ENCODE peak calls at places on chromosomes 16 and 17, in ten cellular contexts. One of them, this sample, is unnamed.

GRCh38 chr16:15031596-15031995 is 24.3 kb downstream of the NTAN1 start:
- DNase-seq in body of pancreas: no peak
- DNase-seq in fibroblast of pulmonary artery: no peak
- DNase-seq in Calu3: no peak
- DNase-seq in transverse colon: peak
- DNase-seq in endodermal cell: no peak
- DNase-seq in tibial artery: no peak
- DNase-seq in astrocyte of the spinal cord: no peak
- DNase-seq in GM23338: no peak
- DNase-seq in kidney: no peak
- DNase-seq in this sample: no peak

GRCh38 chr17:14308965-14309879 is 8.3 kb downstream of the HS3ST3B1 start:
- DNase-seq in body of pancreas: peak
- DNase-seq in fibroblast of pulmonary artery: peak
- DNase-seq in Calu3: peak
- DNase-seq in transverse colon: peak
- DNase-seq in endodermal cell: peak
- DNase-seq in tibial artery: peak
- DNase-seq in astrocyte of the spinal cord: peak
- DNase-seq in GM23338: peak
- DNase-seq in kidney: peak
- DNase-seq in this sample: peak

GRCh38 chr17:751269-752001 is 629 bp downstream of the GEMIN4 start:
- DNase-seq in body of pancreas: peak
- DNase-seq in fibroblast of pulmonary artery: peak
- DNase-seq in Calu3: peak
- DNase-seq in transverse colon: peak
- DNase-seq in endodermal cell: peak
- DNase-seq in tibial artery: no peak
- DNase-seq in astrocyte of the spinal cord: peak
- DNase-seq in GM23338: peak
- DNase-seq in kidney: peak
- DNase-seq in this sample: peak

GRCh38 chr16:58494981-58495860 is 4.7 kb upstream of the NDRG4 start:
- DNase-seq in body of pancreas: peak
- DNase-seq in fibroblast of pulmonary artery: peak
- DNase-seq in Calu3: peak
- DNase-seq in transverse colon: peak
- DNase-seq in endodermal cell: peak
- DNase-seq in tibial artery: peak
- DNase-seq in astrocyte of the spinal cord: peak
- DNase-seq in GM23338: peak
- DNase-seq in kidney: peak
- DNase-seq in this sample: peak

GRCh38 chr16:324451-325334 is 27.8 kb downstream of the AXIN1 start:
- DNase-seq in body of pancreas: no peak
- DNase-seq in fibroblast of pulmonary artery: no peak
- DNase-seq in Calu3: no peak
- DNase-seq in transverse colon: peak
- DNase-seq in endodermal cell: no peak
- DNase-seq in tibial artery: no peak
- DNase-seq in astrocyte of the spinal cord: no peak
- DNase-seq in GM23338: peak
- DNase-seq in kidney: no peak
- DNase-seq in this sample: no peak

GRCh38 chr16:30040221-30040620 is 9.2 kb upstream of the TLCD3B start:
- DNase-seq in body of pancreas: no peak
- DNase-seq in fibroblast of pulmonary artery: no peak
- DNase-seq in Calu3: no peak
- DNase-seq in transverse colon: no peak
- DNase-seq in endodermal cell: no peak
- DNase-seq in tibial artery: no peak
- DNase-seq in astrocyte of the spinal cord: no peak
- DNase-seq in GM23338: no peak
- DNase-seq in kidney: no peak
- DNase-seq in this sample: no peak

GRCh38 chr16:69443809-69444611 is 19.6 kb downstream of the CYB5B start:
- DNase-seq in body of pancreas: no peak
- DNase-seq in fibroblast of pulmonary artery: peak
- DNase-seq in Calu3: no peak
- DNase-seq in transverse colon: peak
- DNase-seq in endodermal cell: no peak
- DNase-seq in tibial artery: no peak
- DNase-seq in astrocyte of the spinal cord: peak
- DNase-seq in GM23338: no peak
- DNase-seq in kidney: no peak
- DNase-seq in this sample: no peak

GRCh38 chr17:3594056-3594810 is 15.0 kb downstream of the TRPV1 start:
- DNase-seq in body of pancreas: no peak
- DNase-seq in fibroblast of pulmonary artery: peak
- DNase-seq in Calu3: no peak
- DNase-seq in transverse colon: no peak
- DNase-seq in endodermal cell: peak
- DNase-seq in tibial artery: no peak
- DNase-seq in astrocyte of the spinal cord: peak
- DNase-seq in GM23338: no peak
- DNase-seq in kidney: peak
- DNase-seq in this sample: no peak

GRCh38 chr17:29138991-29139682 is 41.1 kb downstream of the MYO18A start:
- DNase-seq in body of pancreas: no peak
- DNase-seq in fibroblast of pulmonary artery: no peak
- DNase-seq in Calu3: no peak
- DNase-seq in transverse colon: peak
- DNase-seq in endodermal cell: no peak
- DNase-seq in tibial artery: peak
- DNase-seq in astrocyte of the spinal cord: no peak
- DNase-seq in GM23338: no peak
- DNase-seq in kidney: no peak
- DNase-seq in this sample: no peak

GRCh38 chr17:72697602-72698146 is 394.8 kb downstream of the SLC39A11 start:
- DNase-seq in body of pancreas: no peak
- DNase-seq in fibroblast of pulmonary artery: no peak
- DNase-seq in Calu3: no peak
- DNase-seq in transverse colon: no peak
- DNase-seq in endodermal cell: no peak
- DNase-seq in tibial artery: no peak
- DNase-seq in astrocyte of the spinal cord: no peak
- DNase-seq in GM23338: no peak
- DNase-seq in kidney: no peak
- DNase-seq in this sample: no peak

GRCh38 chr16:86665319-86665675 is 86.9 kb downstream of the FOXL1 start:
- DNase-seq in body of pancreas: no peak
- DNase-seq in fibroblast of pulmonary artery: peak
- DNase-seq in Calu3: no peak
- DNase-seq in transverse colon: no peak
- DNase-seq in endodermal cell: no peak
- DNase-seq in tibial artery: no peak
- DNase-seq in astrocyte of the spinal cord: peak
- DNase-seq in GM23338: no peak
- DNase-seq in kidney: no peak
- DNase-seq in this sample: no peak

GRCh38 chr17:65417406-65418221 is 143.8 kb downstream of the AXIN2 start:
- DNase-seq in body of pancreas: no peak
- DNase-seq in fibroblast of pulmonary artery: peak
- DNase-seq in Calu3: no peak
- DNase-seq in transverse colon: no peak
- DNase-seq in endodermal cell: no peak
- DNase-seq in tibial artery: no peak
- DNase-seq in astrocyte of the spinal cord: no peak
- DNase-seq in GM23338: no peak
- DNase-seq in kidney: no peak
- DNase-seq in this sample: no peak

GRCh38 chr16:1902547-1903219 is 15.5 kb downstream of the HS3ST6 start:
- DNase-seq in body of pancreas: no peak
- DNase-seq in fibroblast of pulmonary artery: no peak
- DNase-seq in Calu3: no peak
- DNase-seq in transverse colon: no peak
- DNase-seq in endodermal cell: no peak
- DNase-seq in tibial artery: no peak
- DNase-seq in astrocyte of the spinal cord: no peak
- DNase-seq in GM23338: no peak
- DNase-seq in kidney: peak
- DNase-seq in this sample: no peak

GRCh38 chr17:43907425-43907981 is at the start of gene MPP2:
- DNase-seq in body of pancreas: peak
- DNase-seq in fibroblast of pulmonary artery: peak
- DNase-seq in Calu3: peak
- DNase-seq in transverse colon: peak
- DNase-seq in endodermal cell: peak
- DNase-seq in tibial artery: peak
- DNase-seq in astrocyte of the spinal cord: peak
- DNase-seq in GM23338: peak
- DNase-seq in kidney: peak
- DNase-seq in this sample: no peak

GRCh38 chr17:2931901-2932300 is 131.5 kb downstream of the OR1D5 start:
- DNase-seq in body of pancreas: no peak
- DNase-seq in fibroblast of pulmonary artery: no peak
- DNase-seq in Calu3: no peak
- DNase-seq in transverse colon: no peak
- DNase-seq in endodermal cell: no peak
- DNase-seq in tibial artery: no peak
- DNase-seq in astrocyte of the spinal cord: no peak
- DNase-seq in GM23338: no peak
- DNase-seq in kidney: no peak
- DNase-seq in this sample: no peak

GRCh38 chr17:7781467-7781866 is 52.5 kb upstream of the KDM6B start:
- DNase-seq in body of pancreas: no peak
- DNase-seq in fibroblast of pulmonary artery: no peak
- DNase-seq in Calu3: peak
- DNase-seq in transverse colon: no peak
- DNase-seq in endodermal cell: no peak
- DNase-seq in tibial artery: no peak
- DNase-seq in astrocyte of the spinal cord: no peak
- DNase-seq in GM23338: no peak
- DNase-seq in kidney: no peak
- DNase-seq in this sample: no peak

GRCh38 chr16:47713225-47713595 is 252.1 kb downstream of the PHKB start:
- DNase-seq in body of pancreas: no peak
- DNase-seq in fibroblast of pulmonary artery: peak
- DNase-seq in Calu3: no peak
- DNase-seq in transverse colon: no peak
- DNase-seq in endodermal cell: no peak
- DNase-seq in tibial artery: no peak
- DNase-seq in astrocyte of the spinal cord: peak
- DNase-seq in GM23338: no peak
- DNase-seq in kidney: no peak
- DNase-seq in this sample: no peak

DNA sequence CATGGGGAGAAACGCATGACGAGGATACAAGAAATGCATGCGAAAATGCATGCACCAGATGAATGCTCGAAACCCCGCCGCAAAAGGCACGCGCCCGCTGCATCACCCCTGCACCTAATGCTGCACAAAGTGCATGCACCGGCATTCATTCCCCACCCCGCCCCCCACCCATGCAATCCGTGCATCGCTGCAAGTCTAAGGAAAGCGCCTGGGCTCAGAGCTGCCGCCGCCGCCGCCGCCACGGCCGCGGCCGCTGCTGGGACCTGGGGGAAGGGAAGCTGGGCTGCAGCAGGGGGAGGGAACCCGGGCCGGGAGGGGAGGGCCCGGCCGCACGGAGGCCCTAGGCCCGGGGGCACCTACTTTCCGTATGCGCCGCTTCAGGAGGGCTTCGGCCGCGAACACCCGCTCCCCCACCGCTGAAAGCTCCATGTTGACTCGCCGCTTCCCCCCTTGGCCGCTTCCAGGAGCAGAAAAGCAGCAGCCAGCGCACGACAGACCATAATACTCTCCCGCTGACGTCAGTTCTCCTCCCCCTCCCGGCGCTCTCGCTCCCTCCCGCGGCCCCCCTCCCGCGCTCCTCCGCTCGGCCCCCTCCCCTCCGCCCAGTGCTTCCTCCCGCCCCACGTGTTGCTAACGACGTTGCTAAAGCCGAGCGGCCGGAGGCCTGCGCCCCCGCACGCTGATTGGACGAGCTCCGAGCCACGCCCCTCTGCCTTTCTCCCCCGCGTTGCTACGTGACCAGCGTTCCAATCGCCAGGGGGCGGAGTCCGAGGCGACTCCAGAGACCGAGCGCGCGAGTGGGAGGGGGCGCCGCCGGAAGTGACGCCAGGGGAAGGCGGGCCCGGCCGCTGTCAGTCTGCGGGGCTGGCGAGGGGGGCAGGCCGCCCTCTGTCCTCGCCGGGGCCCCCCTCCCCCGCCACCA is at the start of gene CBX8:
- DNase-seq in body of pancreas: peak
- DNase-seq in fibroblast of pulmonary artery: peak
- DNase-seq in Calu3: peak
- DNase-seq in transverse colon: peak
- DNase-seq in endodermal cell: peak
- DNase-seq in tibial artery: peak
- DNase-seq in astrocyte of the spinal cord: peak
- DNase-seq in GM23338: peak
- DNase-seq in kidney: peak
- DNase-seq in this sample: peak
- TF ChIP-seq CTCF in body of pancreas: no peak
- TF ChIP-seq CTCF in fibroblast of pulmonary artery: no peak
- TF ChIP-seq CTCF in Calu3: no peak
- TF ChIP-seq CTCF in transverse colon: no peak
- TF ChIP-seq CTCF in endodermal cell: no peak
- TF ChIP-seq CTCF in tibial artery: peak
- TF ChIP-seq CTCF in astrocyte of the spinal cord: no peak
- TF ChIP-seq CTCF in GM23338: no peak
- TF ChIP-seq CTCF in kidney: no peak
- TF ChIP-seq CTCF in this sample: no peak

GRCh38 chr17:8986295-8986694 is 20.8 kb upstream of the PIK3R5 start:
- DNase-seq in body of pancreas: no peak
- DNase-seq in fibroblast of pulmonary artery: no peak
- DNase-seq in Calu3: no peak
- DNase-seq in transverse colon: no peak
- DNase-seq in endodermal cell: no peak
- DNase-seq in tibial artery: no peak
- DNase-seq in astrocyte of the spinal cord: no peak
- DNase-seq in GM23338: no peak
- DNase-seq in kidney: no peak
- DNase-seq in this sample: no peak
- TF ChIP-seq CTCF in body of pancreas: no peak
- TF ChIP-seq CTCF in fibroblast of pulmonary artery: no peak
- TF ChIP-seq CTCF in Calu3: no peak
- TF ChIP-seq CTCF in transverse colon: no peak
- TF ChIP-seq CTCF in endodermal cell: peak
- TF ChIP-seq CTCF in tibial artery: no peak
- TF ChIP-seq CTCF in astrocyte of the spinal cord: peak
- TF ChIP-seq CTCF in GM23338: no peak
- TF ChIP-seq CTCF in kidney: no peak
- TF ChIP-seq CTCF in this sample: peak

GRCh38 chr16:53546988-53547391 is 44.0 kb upstream of the AKTIP start:
- DNase-seq in body of pancreas: no peak
- DNase-seq in fibroblast of pulmonary artery: peak
- DNase-seq in Calu3: peak
- DNase-seq in transverse colon: no peak
- DNase-seq in endodermal cell: peak
- DNase-seq in tibial artery: no peak
- DNase-seq in astrocyte of the spinal cord: peak
- DNase-seq in GM23338: peak
- DNase-seq in kidney: no peak
- DNase-seq in this sample: no peak
- TF ChIP-seq CTCF in body of pancreas: no peak
- TF ChIP-seq CTCF in fibroblast of pulmonary artery: peak
- TF ChIP-seq CTCF in Calu3: peak
- TF ChIP-seq CTCF in transverse colon: peak
- TF ChIP-seq CTCF in endodermal cell: peak
- TF ChIP-seq CTCF in tibial artery: no peak
- TF ChIP-seq CTCF in astrocyte of the spinal cord: peak
- TF ChIP-seq CTCF in GM23338: peak
- TF ChIP-seq CTCF in kidney: no peak
- TF ChIP-seq CTCF in this sample: no peak

GRCh38 chr17:48908047-48908843 is at the start of gene UBE2Z:
- DNase-seq in body of pancreas: peak
- DNase-seq in fibroblast of pulmonary artery: peak
- DNase-seq in Calu3: peak
- DNase-seq in transverse colon: peak
- DNase-seq in endodermal cell: peak
- DNase-seq in tibial artery: peak
- DNase-seq in astrocyte of the spinal cord: peak
- DNase-seq in GM23338: peak
- DNase-seq in kidney: peak
- DNase-seq in this sample: peak
- TF ChIP-seq CTCF in body of pancreas: no peak
- TF ChIP-seq CTCF in fibroblast of pulmonary artery: no peak
- TF ChIP-seq CTCF in Calu3: no peak
- TF ChIP-seq CTCF in transverse colon: peak
- TF ChIP-seq CTCF in endodermal cell: peak
- TF ChIP-seq CTCF in tibial artery: no peak
- TF ChIP-seq CTCF in astrocyte of the spinal cord: peak
- TF ChIP-seq CTCF in GM23338: no peak
- TF ChIP-seq CTCF in kidney: peak
- TF ChIP-seq CTCF in this sample: no peak

This sample was measured in CD14-positive monocyte.